ENCODE peak calls at places on chromosomes 16 and 17, in ten cellular contexts. J, E, N, Y, W, B, M, P, I and X are unnamed samples.

GRCh38 chr17:73594598-73594997 is 49.6 kb downstream of the SDK2 start:
- DNase-seq in J (no peak), E (no peak), N (no peak), Y (no peak), W (no peak), B (no peak), M (no peak), P (no peak), I (no peak), X (no peak)

GRCh38 chr17:68200689-68201424 is 47.0 kb upstream of the AMZ2 start:
- DNase-seq in J (peak), E (peak), N (peak), Y (peak), W (peak), B (peak), M (peak), P (peak), I (peak), X (no peak)

GRCh38 chr16:86846136-86846535 is 267.8 kb downstream of the FOXL1 start:
- DNase-seq in J (no peak), E (no peak), N (no peak), Y (no peak), W (no peak), B (no peak), M (no peak), P (peak), I (no peak), X (no peak)

GRCh38 chr17:17155568-17155967 is 50.6 kb downstream of the PLD6 start:
- DNase-seq in J (no peak), E (no peak), N (no peak), Y (no peak), W (no peak), B (no peak), M (no peak), P (no peak), I (no peak), X (no peak)

GRCh38 chr16:23196577-23196976 is 14.0 kb downstream of the SCNN1G start:
- DNase-seq in J (no peak), E (no peak), N (no peak), Y (no peak), W (no peak), B (no peak), M (no peak), P (no peak), I (no peak), X (no peak)

GRCh38 chr16:72099377-72099818 is 5.8 kb downstream of the DHX38 start:
- DNase-seq in J (peak), E (peak), N (peak), Y (no peak), W (no peak), B (no peak), M (no peak), P (peak), I (peak), X (no peak)

GRCh38 chr17:30964878-30965277 is 6.0 kb upstream of the RNF135 start:
- DNase-seq in J (no peak), E (no peak), N (no peak), Y (no peak), W (no peak), B (no peak), M (no peak), P (peak), I (peak), X (no peak)

GRCh38 chr16:85279874-85280545 is 167.7 kb upstream of the CIBAR2 start:
- DNase-seq in J (no peak), E (no peak), N (no peak), Y (no peak), W (no peak), B (peak), M (no peak), P (no peak), I (no peak), X (no peak)

GRCh38 chr17:144936-145670 is 7.7 kb downstream of the SCGB1C2 start:
- DNase-seq in J (no peak), E (no peak), N (peak), Y (peak), W (no peak), B (no peak), M (no peak), P (no peak), I (peak), X (no peak)

GRCh38 chr16:88533381-88533831 is 36.8 kb upstream of the ZC3H18 start:
- DNase-seq in J (no peak), E (no peak), N (no peak), Y (no peak), W (no peak), B (no peak), M (no peak), P (peak), I (no peak), X (no peak)

GRCh38 chr17:16933317-16934132 is 38.4 kb downstream of the TNFRSF13B start:
- DNase-seq in J (no peak), E (no peak), N (no peak), Y (no peak), W (no peak), B (peak), M (peak), P (no peak), I (no peak), X (no peak)

GRCh38 chr16:21994856-21995465 is 6.0 kb downstream of the PDZD9 start:
- DNase-seq in J (no peak), E (no peak), N (no peak), Y (no peak), W (no peak), B (no peak), M (no peak), P (no peak), I (no peak), X (no peak)

GRCh38 chr17:61400058-61400785 is 579 bp downstream of the TBX2 start:
- DNase-seq in J (peak), E (no peak), N (no peak), Y (no peak), W (no peak), B (no peak), M (no peak), P (peak), I (no peak), X (no peak)

GRCh38 chr17:71975331-71975801 is 145.5 kb upstream of the SOX9 start:
- DNase-seq in J (peak), E (peak), N (no peak), Y (peak), W (no peak), B (no peak), M (no peak), P (peak), I (no peak), X (no peak)

GRCh38 chr17:48626470-48627241 is 498 bp upstream of the HOXB9 start:
- DNase-seq in J (peak), E (no peak), N (peak), Y (no peak), W (no peak), B (no peak), M (no peak), P (peak), I (no peak), X (no peak)

GRCh38 chr16:17404903-17405691 is 65.7 kb downstream of the XYLT1 start:
- DNase-seq in J (no peak), E (peak), N (no peak), Y (peak), W (no peak), B (no peak), M (no peak), P (peak), I (no peak), X (no peak)

GRCh38 chr16:49158029-49158642 is 123.5 kb downstream of the CBLN1 start:
- DNase-seq in J (peak), E (no peak), N (no peak), Y (no peak), W (no peak), B (no peak), M (no peak), P (peak), I (no peak), X (no peak)

GRCh38 chr17:17018612-17019429 is 23.4 kb upstream of the MPRIP start:
- DNase-seq in J (no peak), E (no peak), N (no peak), Y (no peak), W (no peak), B (peak), M (peak), P (no peak), I (peak), X (no peak)

GRCh38 chr17:57586099-57586702 is 158.9 kb downstream of the CCDC182 start:
- DNase-seq in J (no peak), E (no peak), N (no peak), Y (no peak), W (no peak), B (no peak), M (no peak), P (no peak), I (no peak), X (no peak)

GRCh38 chr17:11705111-11705510 is 106.8 kb downstream of the DNAH9 start:
- DNase-seq in J (no peak), E (peak), N (no peak), Y (no peak), W (no peak), B (no peak), M (no peak), P (no peak), I (no peak), X (peak)

GRCh38 chr16:67339453-67339852 is 12.8 kb downstream of the LRRC36 start:
- DNase-seq in J (no peak), E (peak), N (no peak), Y (no peak), W (no peak), B (no peak), M (no peak), P (peak), I (no peak), X (no peak)

GRCh38 chr16:27083861-27084261 is 17.1 kb downstream of the C16orf82 start:
- DNase-seq in J (peak), E (no peak), N (no peak), Y (no peak), W (no peak), B (peak), M (peak), P (no peak), I (no peak), X (no peak)

GRCh38 chr17:55160501-55160900 is 104.3 kb upstream of the HLF start:
- DNase-seq in J (peak), E (no peak), N (no peak), Y (no peak), W (no peak), B (no peak), M (no peak), P (peak), I (no peak), X (no peak)

GRCh38 chr17:49703557-49704277 is 4.0 kb downstream of the SLC35B1 start:
- DNase-seq in J (peak), E (peak), N (no peak), Y (no peak), W (no peak), B (peak), M (no peak), P (peak), I (no peak), X (peak)

GRCh38 chr17:35932576-35932975 is 2.0 kb upstream of the RDM1 start:
- DNase-seq in J (no peak), E (no peak), N (no peak), Y (no peak), W (no peak), B (no peak), M (no peak), P (no peak), I (no peak), X (no peak)

GRCh38 chr17:33777674-33778073 is 477.4 kb upstream of the CCL2 start:
- DNase-seq in J (no peak), E (no peak), N (no peak), Y (no peak), W (no peak), B (no peak), M (no peak), P (no peak), I (no peak), X (no peak)

GRCh38 chr16:4936181-4936990 is 562 bp downstream of the PPL start:
- DNase-seq in J (peak), E (no peak), N (no peak), Y (no peak), W (no peak), B (no peak), M (no peak), P (no peak), I (peak), X (no peak)

GRCh38 chr16:49462989-49463371 is 89.4 kb downstream of the C16orf78 start:
- DNase-seq in J (no peak), E (no peak), N (peak), Y (peak), W (peak), B (peak), M (no peak), P (no peak), I (peak), X (no peak)

GRCh38 chr17:18318122-18318521 is 3.0 kb downstream of the SMCR8 start:
- DNase-seq in J (no peak), E (no peak), N (no peak), Y (no peak), W (no peak), B (peak), M (no peak), P (no peak), I (no peak), X (no peak)

GRCh38 chr17:18320301-18320700 is 5.2 kb downstream of the SMCR8 start:
- DNase-seq in J (no peak), E (no peak), N (no peak), Y (no peak), W (no peak), B (peak), M (no peak), P (no peak), I (no peak), X (no peak)

GRCh38 chr17:18318771-18319450 is 3.8 kb downstream of the SMCR8 start:
- DNase-seq in J (no peak), E (no peak), N (no peak), Y (no peak), W (no peak), B (peak), M (no peak), P (no peak), I (no peak), X (no peak)

GRCh38 chr17:18321309-18321708 is 6.2 kb downstream of the SMCR8 start:
- DNase-seq in J (peak), E (no peak), N (no peak), Y (no peak), W (no peak), B (peak), M (no peak), P (no peak), I (no peak), X (no peak)

DNA sequence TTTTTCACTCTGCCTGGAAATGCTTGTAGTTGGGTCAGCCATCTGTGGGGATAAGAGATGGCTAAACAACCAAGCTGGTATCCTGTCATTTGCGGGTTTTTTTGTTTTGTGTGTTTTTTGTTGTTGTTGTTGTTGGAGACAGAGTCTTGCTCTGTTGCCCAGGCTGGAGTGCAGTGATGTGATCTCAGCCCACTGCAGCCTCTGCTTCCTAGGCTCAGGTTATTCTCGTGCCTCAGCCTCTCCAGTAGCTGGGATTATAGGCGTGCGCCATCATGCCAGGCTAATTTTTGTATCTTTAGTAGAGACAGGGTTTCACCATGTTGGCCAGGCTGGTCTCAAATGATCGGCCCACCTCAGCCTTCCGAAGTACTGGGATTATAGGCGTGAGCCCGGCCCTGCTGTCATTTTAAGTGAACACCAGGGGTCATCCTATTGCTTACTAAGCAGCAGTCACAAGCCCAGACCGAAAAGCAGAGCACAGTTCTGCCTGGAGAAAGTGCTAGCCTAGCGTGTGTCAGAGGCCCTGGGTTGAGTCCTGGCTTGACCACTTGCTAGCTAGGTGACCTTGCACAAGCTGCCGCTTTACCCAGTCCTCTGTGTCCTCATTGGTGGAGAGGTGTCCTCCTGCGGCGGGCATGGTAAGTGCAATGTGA is 4.6 kb downstream of the SMCR8 start:
- DNase-seq in J (peak), E (peak), N (no peak), Y (no peak), W (no peak), B (peak), M (no peak), P (peak), I (peak), X (no peak)
- TF ChIP-seq CTCF in J (peak), E (peak), N (peak), Y (peak), W (peak), B (peak), M (peak), P (peak), I (no peak), X (peak)

DNA sequence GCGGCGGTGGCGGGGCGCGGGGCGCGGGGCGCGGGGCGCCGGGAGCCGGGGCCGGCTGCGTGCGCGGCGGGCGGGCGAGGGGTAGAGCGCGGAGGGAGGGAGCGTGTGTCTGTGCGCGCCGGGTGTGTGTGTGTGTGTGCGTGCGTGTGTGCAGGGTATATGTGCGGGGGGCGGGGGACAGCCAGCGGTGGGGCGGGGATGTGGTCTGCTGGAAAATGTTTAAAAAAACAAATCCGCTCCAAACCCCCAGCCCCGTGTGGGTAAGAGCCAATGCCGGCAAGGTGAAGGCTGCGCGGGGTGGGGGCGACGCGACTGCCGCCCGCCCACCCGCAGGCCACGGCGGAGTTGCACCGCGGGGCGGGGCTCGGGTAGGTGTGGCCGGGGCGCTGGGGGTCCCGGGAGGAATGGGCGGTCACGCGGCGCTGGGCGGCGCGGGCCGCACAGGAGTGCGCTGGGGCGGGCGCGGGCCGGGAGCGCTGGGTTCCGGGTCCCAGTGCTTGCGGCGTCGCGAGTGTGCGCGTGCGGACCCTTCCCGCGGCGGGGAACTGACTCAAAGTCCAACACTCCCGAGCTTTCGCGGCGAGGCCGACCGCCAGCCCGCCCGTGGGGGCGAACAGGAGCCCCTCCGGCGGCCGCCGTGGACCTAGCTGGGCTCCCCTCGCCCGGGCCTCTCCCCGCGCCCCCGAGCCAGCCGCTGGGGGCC is at the start of gene CYGB:
- DNase-seq in J (peak), E (no peak), N (no peak), Y (no peak), W (no peak), B (peak), M (no peak), P (no peak), I (no peak), X (no peak)
- H3K4me3 ChIP-seq in J (peak), E (peak), N (peak), Y (peak), W (peak), B (peak), M (peak), P (peak), I (peak), X (peak)

GRCh38 chr17:64641499-64641898 is 20.6 kb downstream of the SMURF2 start:
- DNase-seq in J (no peak), E (peak), N (no peak), Y (no peak), W (no peak), B (no peak), M (no peak), P (peak), I (no peak), X (no peak)
- TF ChIP-seq CTCF in J (no peak), E (no peak), N (no peak), Y (no peak), W (no peak), B (no peak), M (no peak), P (peak), I (no peak), X (no peak)

GRCh38 chr17:79992657-79993389 is 42.8 kb downstream of the TBC1D16 start:
- DNase-seq in J (no peak), E (no peak), N (no peak), Y (no peak), W (no peak), B (no peak), M (no peak), P (no peak), I (no peak), X (no peak)
- H3K4me3 ChIP-seq in J (no peak), E (no peak), N (peak), Y (peak), W (no peak), B (no peak), M (peak), P (no peak), I (no peak), X (no peak)

GRCh38 chr17:28991779-28992178 is 14.1 kb downstream of the SEZ6 start:
- DNase-seq in J (no peak), E (no peak), N (no peak), Y (no peak), W (no peak), B (no peak), M (no peak), P (no peak), I (no peak), X (no peak)
- TF ChIP-seq CTCF in J (no peak), E (no peak), N (no peak), Y (no peak), W (no peak), B (no peak), M (no peak), P (no peak), I (no peak), X (no peak)